ENCODE peak calls at places on chromosomes 2 and 18, in six cellular contexts. One of them, this sample, is unnamed.

GRCh38 chr2:16578081-16578480 is 87.6 kb downstream of the CYRIA start:
- DNase-seq in NCI-H774: no peak
- DNase-seq in Ammon's horn: no peak
- DNase-seq in fibroblast of the conjunctiva: no peak
- DNase-seq in KBM-7: no peak
- DNase-seq in iris pigment epithelial cell: peak; percentile 24
- DNase-seq in this sample: no peak

GRCh38 chr2:26605195-26605968 is 35.8 kb downstream of the CIB4 start:
- DNase-seq in NCI-H774: peak; percentile 40
- DNase-seq in Ammon's horn: peak; percentile 72
- DNase-seq in fibroblast of the conjunctiva: peak; percentile 30
- DNase-seq in KBM-7: peak; percentile 68
- DNase-seq in iris pigment epithelial cell: peak; percentile 32
- DNase-seq in this sample: peak; percentile 26

GRCh38 chr2:66581461-66582363 is 146.8 kb downstream of the MEIS1 start:
- DNase-seq in NCI-H774: no peak
- DNase-seq in Ammon's horn: no peak
- DNase-seq in fibroblast of the conjunctiva: no peak
- DNase-seq in KBM-7: no peak
- DNase-seq in iris pigment epithelial cell: no peak
- DNase-seq in this sample: no peak

GRCh38 chr2:75221872-75222271 is 22.6 kb upstream of the TACR1 start:
- DNase-seq in NCI-H774: no peak
- DNase-seq in Ammon's horn: no peak
- DNase-seq in fibroblast of the conjunctiva: peak; percentile 21
- DNase-seq in KBM-7: no peak
- DNase-seq in iris pigment epithelial cell: peak; percentile 66
- DNase-seq in this sample: no peak

GRCh38 chr2:149039213-149039724 is 770 bp downstream of the LYPD6B start:
- DNase-seq in NCI-H774: no peak
- DNase-seq in Ammon's horn: no peak
- DNase-seq in fibroblast of the conjunctiva: no peak
- DNase-seq in KBM-7: no peak
- DNase-seq in iris pigment epithelial cell: no peak
- DNase-seq in this sample: no peak

GRCh38 chr2:239566162-239566994 is 165.6 kb upstream of the HDAC4 start:
- DNase-seq in NCI-H774: no peak
- DNase-seq in Ammon's horn: no peak
- DNase-seq in fibroblast of the conjunctiva: no peak
- DNase-seq in KBM-7: no peak
- DNase-seq in iris pigment epithelial cell: no peak
- DNase-seq in this sample: no peak

GRCh38 chr2:2573658-2574293 is 242.7 kb upstream of the MYT1L start:
- DNase-seq in NCI-H774: no peak
- DNase-seq in Ammon's horn: no peak
- DNase-seq in fibroblast of the conjunctiva: no peak
- DNase-seq in KBM-7: peak; percentile 8
- DNase-seq in iris pigment epithelial cell: no peak
- DNase-seq in this sample: no peak

GRCh38 chr18:44599409-44599808 is 81.3 kb upstream of the SETBP1 start:
- DNase-seq in NCI-H774: no peak
- DNase-seq in Ammon's horn: peak; percentile 84
- DNase-seq in fibroblast of the conjunctiva: peak; percentile 14
- DNase-seq in KBM-7: no peak
- DNase-seq in iris pigment epithelial cell: peak; percentile 31
- DNase-seq in this sample: peak; percentile 76

GRCh38 chr2:120503793-120504571 is 158.0 kb downstream of the INHBB start:
- DNase-seq in NCI-H774: peak; percentile 54
- DNase-seq in Ammon's horn: no peak
- DNase-seq in fibroblast of the conjunctiva: no peak
- DNase-seq in KBM-7: no peak
- DNase-seq in iris pigment epithelial cell: peak; percentile 28
- DNase-seq in this sample: no peak

GRCh38 chr2:29130295-29130694 is 15.1 kb downstream of the CLIP4 start:
- DNase-seq in NCI-H774: no peak
- DNase-seq in Ammon's horn: peak; percentile 70
- DNase-seq in fibroblast of the conjunctiva: peak; percentile 63
- DNase-seq in KBM-7: peak; percentile 34
- DNase-seq in iris pigment epithelial cell: peak; percentile 91
- DNase-seq in this sample: no peak

GRCh38 chr18:62999392-62999791 is 284.1 kb downstream of the PHLPP1 start:
- DNase-seq in NCI-H774: no peak
- DNase-seq in Ammon's horn: peak; percentile 63
- DNase-seq in fibroblast of the conjunctiva: peak; percentile 75
- DNase-seq in KBM-7: no peak
- DNase-seq in iris pigment epithelial cell: peak; percentile 50
- DNase-seq in this sample: peak; percentile 63

GRCh38 chr2:119523959-119524694 is at the start of gene SCTR:
- DNase-seq in NCI-H774: no peak
- DNase-seq in Ammon's horn: no peak
- DNase-seq in fibroblast of the conjunctiva: no peak
- DNase-seq in KBM-7: no peak
- DNase-seq in iris pigment epithelial cell: no peak
- DNase-seq in this sample: no peak

GRCh38 chr18:25921677-25922421 is 168.6 kb downstream of the SS18 start:
- DNase-seq in NCI-H774: peak; percentile 5
- DNase-seq in Ammon's horn: no peak
- DNase-seq in fibroblast of the conjunctiva: no peak
- DNase-seq in KBM-7: peak; percentile 73
- DNase-seq in iris pigment epithelial cell: peak; percentile 38
- DNase-seq in this sample: no peak

GRCh38 chr2:106343274-106343673 is 124.9 kb downstream of the RGPD3 start:
- DNase-seq in NCI-H774: no peak
- DNase-seq in Ammon's horn: no peak
- DNase-seq in fibroblast of the conjunctiva: no peak
- DNase-seq in KBM-7: no peak
- DNase-seq in iris pigment epithelial cell: no peak
- DNase-seq in this sample: no peak

GRCh38 chr2:141329949-141330348 is 800.9 kb downstream of the LRP1B start:
- DNase-seq in NCI-H774: no peak
- DNase-seq in Ammon's horn: no peak
- DNase-seq in fibroblast of the conjunctiva: peak; percentile 44
- DNase-seq in KBM-7: no peak
- DNase-seq in iris pigment epithelial cell: peak; percentile 86
- DNase-seq in this sample: peak; percentile 16

GRCh38 chr2:17765423-17765822 is 11.5 kb downstream of the GEN1 start:
- DNase-seq in NCI-H774: no peak
- DNase-seq in Ammon's horn: no peak
- DNase-seq in fibroblast of the conjunctiva: no peak
- DNase-seq in KBM-7: no peak
- DNase-seq in iris pigment epithelial cell: no peak
- DNase-seq in this sample: no peak

GRCh38 chr2:65144571-65144970 is 14.7 kb upstream of the RAB1A start:
- DNase-seq in NCI-H774: no peak
- DNase-seq in Ammon's horn: no peak
- DNase-seq in fibroblast of the conjunctiva: no peak
- DNase-seq in KBM-7: no peak
- DNase-seq in iris pigment epithelial cell: no peak
- DNase-seq in this sample: no peak

GRCh38 chr18:4544131-4544530 is 89.0 kb upstream of the DLGAP1 start:
- DNase-seq in NCI-H774: no peak
- DNase-seq in Ammon's horn: no peak
- DNase-seq in fibroblast of the conjunctiva: peak; percentile 12
- DNase-seq in KBM-7: no peak
- DNase-seq in iris pigment epithelial cell: no peak
- DNase-seq in this sample: no peak

GRCh38 chr18:400466-400865 is 100.0 kb downstream of the COLEC12 start:
- DNase-seq in NCI-H774: no peak
- DNase-seq in Ammon's horn: no peak
- DNase-seq in fibroblast of the conjunctiva: peak; percentile 89
- DNase-seq in KBM-7: no peak
- DNase-seq in iris pigment epithelial cell: peak; percentile 96
- DNase-seq in this sample: no peak

GRCh38 chr2:100018794-100019193 is 123.6 kb downstream of the AFF3 start:
- DNase-seq in NCI-H774: no peak
- DNase-seq in Ammon's horn: no peak
- DNase-seq in fibroblast of the conjunctiva: peak; percentile 36
- DNase-seq in KBM-7: no peak
- DNase-seq in iris pigment epithelial cell: peak; percentile 67
- DNase-seq in this sample: peak; percentile 27

GRCh38 chr2:11676640-11677039 is 6.6 kb upstream of the NTSR2 start:
- DNase-seq in NCI-H774: no peak
- DNase-seq in Ammon's horn: no peak
- DNase-seq in fibroblast of the conjunctiva: no peak
- DNase-seq in KBM-7: no peak
- DNase-seq in iris pigment epithelial cell: no peak
- DNase-seq in this sample: no peak

GRCh38 chr2:154439156-154439555 is 259.3 kb upstream of the KCNJ3 start:
- DNase-seq in NCI-H774: no peak
- DNase-seq in Ammon's horn: no peak
- DNase-seq in fibroblast of the conjunctiva: no peak
- DNase-seq in KBM-7: no peak
- DNase-seq in iris pigment epithelial cell: no peak
- DNase-seq in this sample: no peak